ENCODE peak calls at places on chromosome 3, in six cellular contexts. K is testis, Y is BE2C, N is astrocyte of the spinal cord, D is body of pancreas, Z is neural progenitor cell. B is an unnamed sample.

GRCh38 chr3:37588761-37589160 is 272.9 kb upstream of the CTDSPL start:
- DNase-seq in Y (no peak), D (no peak), K (no peak), N (no peak), Z (no peak), B (no peak)

GRCh38 chr3:120773932-120774331 is 31.4 kb downstream of the GTF2E1 start:
- DNase-seq in D (no peak), Y (no peak), N (peak), Z (no peak), K (no peak), B (peak)

GRCh38 chr3:45055032-45055410 is 28.9 kb downstream of the CLEC3B start:
- DNase-seq in N (peak), Y (no peak), D (no peak), Z (no peak), K (no peak), B (peak)

GRCh38 chr3:123476967-123477750 is 28.3 kb upstream of the ADCY5 start:
- DNase-seq in D (no peak), K (no peak), Z (no peak), N (no peak), Y (no peak), B (no peak)

GRCh38 chr3:190001426-190001825 is 119.3 kb downstream of the P3H2 start:
- DNase-seq in Y (no peak), Z (peak), D (no peak), K (no peak), N (peak), B (no peak)

GRCh38 chr3:39361252-39361927 is 21.8 kb upstream of the SLC25A38 start:
- DNase-seq in Y (no peak), K (no peak), Z (no peak), D (no peak), N (no peak), B (no peak)

GRCh38 chr3:178159691-178160090 is 376.5 kb upstream of the KCNMB2 start:
- DNase-seq in D (no peak), K (no peak), N (no peak), Y (no peak), Z (peak), B (peak)

GRCh38 chr3:61236556-61236955 is 14.7 kb downstream of the FHIT start:
- DNase-seq in K (no peak), D (no peak), N (no peak), Y (no peak), Z (no peak), B (no peak)

GRCh38 chr3:123310741-123311140 is 109.0 kb downstream of the SEC22A start:
- DNase-seq in D (no peak), Y (no peak), K (no peak), N (no peak), Z (no peak), B (no peak)

GRCh38 chr3:156691920-156692319 is 17.5 kb downstream of the TIPARP start:
- DNase-seq in D (no peak), K (no peak), Y (no peak), Z (no peak), N (peak), B (peak)

GRCh38 chr3:41693799-41694198 is 268.1 kb downstream of the ULK4 start:
- DNase-seq in K (no peak), Z (no peak), Y (no peak), N (peak), D (no peak), B (no peak)

GRCh38 chr3:184234671-184235380 is 5.4 kb downstream of the VWA5B2 start:
- DNase-seq in K (no peak), Z (no peak), D (no peak), N (no peak), Y (no peak), B (no peak)

GRCh38 chr3:31561891-31562290 is 29.2 kb downstream of the STT3B start:
- DNase-seq in K (no peak), D (no peak), Y (no peak), N (no peak), Z (peak), B (no peak)

GRCh38 chr3:130423064-130423463 is 77.6 kb downstream of the COL6A5 start:
- DNase-seq in D (no peak), N (no peak), K (no peak), Y (no peak), Z (no peak), B (no peak)

GRCh38 chr3:159860727-159861126 is 127.9 kb upstream of the IL12A start:
- DNase-seq in Z (no peak), D (no peak), N (no peak), Y (peak), K (no peak), B (peak)

GRCh38 chr3:56878046-56878445 is 76.3 kb upstream of the ARHGEF3 start:
- DNase-seq in D (no peak), Y (no peak), N (peak), K (peak), Z (no peak), B (peak)

GRCh38 chr3:129665024-129665768 is 58.7 kb upstream of the PLXND1 start:
- DNase-seq in N (peak), Z (no peak), Y (no peak), D (no peak), K (no peak), B (peak)

GRCh38 chr3:112685956-112686355 is 45.0 kb upstream of the CCDC80 start:
- DNase-seq in N (no peak), Z (no peak), K (no peak), D (no peak), Y (no peak), B (no peak)

GRCh38 chr3:174125267-174125844 is 727.8 kb downstream of the NLGN1 start:
- DNase-seq in K (peak), Y (peak), D (no peak), N (peak), Z (peak), B (peak)

GRCh38 chr3:61299343-61299742 is 48.1 kb upstream of the FHIT start:
- DNase-seq in N (no peak), K (no peak), Z (no peak), D (no peak), Y (no peak), B (no peak)

GRCh38 chr3:9940746-9941145 is 7.1 kb downstream of the CRELD1 start:
- DNase-seq in N (no peak), Z (no peak), Y (no peak), D (no peak), K (no peak), B (no peak)

GRCh38 chr3:71752911-71753715 is 542 bp upstream of the GPR27 start:
- DNase-seq in N (no peak), K (peak), D (no peak), Z (peak), Y (no peak), B (no peak)

GRCh38 chr3:155714295-155714718 is 30.6 kb downstream of the PLCH1 start:
- DNase-seq in Y (no peak), K (no peak), Z (peak), N (no peak), D (peak), B (no peak)

GRCh38 chr3:132665230-132665629 is 5.1 kb downstream of the UBA5 start:
- DNase-seq in K (no peak), Y (no peak), Z (no peak), D (no peak), N (no peak), B (no peak)

GRCh38 chr3:156497326-156497725 is 57.6 kb downstream of the SSR3 start:
- DNase-seq in N (peak), Z (no peak), D (no peak), K (no peak), Y (no peak), B (no peak)

GRCh38 chr3:67864587-67865183 is 210.3 kb upstream of the SUCLG2 start:
- DNase-seq in D (peak), Y (no peak), N (no peak), K (no peak), Z (no peak), B (no peak)

GRCh38 chr3:67858492-67858891 is 204.1 kb upstream of the SUCLG2 start:
- DNase-seq in N (no peak), Z (no peak), Y (no peak), K (no peak), D (no peak), B (no peak)

DNA sequence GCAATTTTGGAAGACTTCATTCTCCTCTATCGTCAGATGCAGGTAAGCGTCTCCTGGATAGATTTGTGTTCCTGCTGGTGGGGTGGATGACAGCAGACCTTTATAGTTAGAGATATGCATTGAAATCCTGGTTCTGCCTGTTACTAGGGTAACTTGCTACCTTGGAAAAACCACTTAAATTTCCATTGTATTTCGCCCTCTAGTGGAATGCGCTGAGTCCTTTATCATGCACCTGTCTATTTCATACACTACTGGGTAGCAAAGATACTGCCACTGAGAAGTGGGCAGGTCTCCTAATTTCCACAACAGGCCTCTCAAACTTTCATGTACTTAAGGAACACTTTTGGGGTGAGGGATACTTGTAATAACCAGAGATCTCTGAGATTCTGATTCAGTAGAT is 209.5 kb upstream of the SUCLG2 start:
- DNase-seq in D (no peak), K (no peak), Y (no peak), Z (peak), N (peak), B (no peak)
- TF ChIP-seq CTCF in D (no peak), K (peak), Y (peak), Z (peak), N (peak), B (peak)

DNA sequence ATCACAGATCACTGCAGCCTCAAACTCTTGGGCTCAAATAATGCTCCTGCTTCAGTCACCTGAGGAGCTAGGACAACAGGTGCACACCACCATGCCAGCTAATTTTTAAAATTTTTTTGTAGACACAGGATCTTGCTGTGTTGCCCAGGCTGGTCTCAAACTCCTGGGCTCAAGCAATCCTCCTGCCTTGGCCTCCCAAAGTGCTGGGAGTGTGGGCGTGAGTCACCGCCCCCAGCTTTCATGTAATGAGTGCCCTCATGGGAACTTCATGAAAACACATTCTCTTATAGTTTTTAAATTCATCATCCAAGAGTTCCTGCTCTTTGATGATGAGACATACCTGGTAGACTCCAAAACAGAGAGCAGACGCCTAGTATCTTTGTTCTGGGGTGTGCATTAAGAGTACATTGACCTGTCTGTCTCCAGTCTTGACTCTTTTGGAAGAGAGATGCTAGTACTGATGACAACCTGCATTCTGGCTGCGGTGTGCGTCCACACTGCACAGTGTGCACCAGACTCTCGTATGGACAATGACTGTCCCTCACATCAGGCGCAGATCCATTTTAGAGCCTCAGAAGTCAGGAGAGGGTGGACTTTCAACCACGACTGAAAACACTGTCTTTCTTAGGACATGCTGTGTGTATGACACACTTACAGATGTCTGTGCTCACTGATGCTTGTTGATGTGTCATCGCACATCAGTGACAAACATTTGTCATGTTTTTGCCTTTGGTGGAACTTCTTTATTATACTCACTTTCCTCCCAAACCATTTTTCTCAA is 2.0 kb downstream of the NRROS start:
- DNase-seq in Z (no peak), Y (no peak), D (no peak), K (no peak), N (no peak), B (no peak)
- H3K4me3 ChIP-seq in Z (no peak), Y (no peak), D (no peak), K (peak), N (no peak), B (no peak)

DNA sequence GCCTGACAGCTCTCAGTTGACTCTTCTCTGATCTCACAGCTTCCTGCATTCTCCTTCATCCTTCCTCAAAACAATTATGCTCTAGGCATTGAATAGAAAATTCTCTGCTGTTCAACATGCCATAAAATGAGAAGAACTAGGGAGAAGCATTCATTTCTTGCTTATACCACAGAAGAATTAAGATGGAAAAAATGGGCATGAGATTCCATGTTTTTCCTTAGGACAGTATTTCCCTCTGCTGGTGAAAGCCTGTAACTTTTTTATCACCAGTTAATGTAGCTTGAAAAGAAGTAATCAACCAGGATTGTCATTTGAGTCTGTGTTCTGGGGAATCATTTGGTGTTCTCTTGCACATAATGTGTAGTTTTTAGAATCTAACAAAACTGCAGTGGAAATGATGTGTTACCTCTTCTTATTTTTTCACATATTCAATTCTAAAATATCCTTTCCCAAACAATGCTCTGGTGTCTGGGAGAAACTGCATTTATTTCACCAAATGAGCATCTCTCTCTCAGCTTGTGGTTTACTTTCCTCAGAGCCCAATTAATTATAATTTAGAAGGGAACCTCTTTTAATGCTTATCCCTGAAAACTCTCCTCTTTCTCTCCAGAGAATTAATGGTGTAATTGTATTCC is 92.8 kb upstream of the DCBLD2 start:
- DNase-seq in D (no peak), N (peak), K (no peak), Y (no peak), Z (peak), B (peak)
- TF ChIP-seq CTCF in D (peak), N (peak), K (peak), Y (peak), Z (peak), B (peak)

GRCh38 chr3:195147649-195148121 is 123.3 kb downstream of the XXYLT1 start:
- DNase-seq in D (peak), Y (no peak), Z (no peak), K (no peak), N (peak), B (peak)
- H3K4me3 ChIP-seq in D (no peak), Y (no peak), Z (no peak), K (no peak), N (no peak), B (no peak)

GRCh38 chr3:40518067-40518466 is 6.7 kb upstream of the ZNF621 start:
- DNase-seq in N (no peak), Y (no peak), D (peak), Z (no peak), K (no peak), B (no peak)
- TF ChIP-seq CTCF in N (no peak), Y (no peak), D (no peak), Z (no peak), K (no peak), B (no peak)

DNA sequence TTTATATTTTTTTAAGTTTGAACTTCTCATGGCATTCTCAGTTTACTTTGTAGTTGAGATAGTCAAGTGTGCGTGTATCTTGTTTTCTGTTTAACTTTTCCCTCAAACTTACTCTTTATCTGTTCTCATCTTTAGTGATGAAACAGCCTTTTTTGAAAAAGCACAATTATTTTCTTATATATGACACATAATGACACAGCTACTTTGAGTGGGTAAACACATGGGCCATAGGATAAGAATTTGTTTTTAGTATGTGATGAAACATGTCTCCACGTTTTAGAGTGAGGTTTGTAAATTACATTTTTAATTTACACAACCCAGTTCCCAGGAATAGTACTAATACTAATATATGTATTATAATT is 3.2 kb downstream of the DIPK2A start:
- DNase-seq in Z (no peak), Y (no peak), D (no peak), K (no peak), N (peak), B (peak)
- H3K4me3 ChIP-seq in Z (peak), Y (no peak), D (no peak), K (peak), N (peak), B (peak)

DNA sequence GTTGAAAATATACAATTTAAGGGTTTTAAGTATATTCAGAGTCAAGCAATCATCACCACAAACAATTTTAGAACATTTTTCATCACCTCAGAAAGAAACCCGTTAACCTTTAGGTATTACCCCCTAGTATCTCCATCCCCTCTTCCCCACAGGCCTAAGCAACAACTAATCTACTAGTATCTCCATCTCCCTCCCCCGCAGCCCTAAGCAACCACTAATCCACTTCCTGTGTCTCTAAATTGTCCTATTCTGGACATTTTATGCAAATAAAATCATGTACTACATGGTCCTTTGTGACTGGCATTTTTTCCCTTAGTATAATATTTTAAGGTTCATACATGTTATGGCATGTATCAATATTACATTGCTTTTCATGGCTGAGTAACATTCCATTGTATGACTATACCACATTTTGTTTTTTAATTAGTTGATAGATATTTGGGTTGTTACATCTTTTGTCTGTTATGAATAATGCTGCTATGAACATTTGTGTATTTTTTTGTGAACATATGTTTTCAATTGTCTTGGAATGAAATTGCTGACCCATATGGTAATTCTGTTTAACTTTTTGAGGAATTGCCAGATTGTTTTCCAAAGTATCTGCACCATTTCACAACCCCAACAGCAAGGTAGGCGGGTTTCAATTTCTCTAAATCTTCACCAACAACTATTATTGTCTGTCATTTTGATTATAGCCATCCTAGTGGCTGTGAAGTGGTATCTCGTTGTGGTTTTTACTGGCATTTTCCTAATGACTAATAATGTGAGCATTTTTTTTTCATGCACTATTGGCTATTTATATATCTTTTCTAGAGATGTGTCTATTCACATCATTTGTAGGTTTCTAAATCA is 215.6 kb upstream of the CD96 start:
- DNase-seq in Y (no peak), Z (no peak), D (no peak), K (no peak), N (peak), B (peak)
- TF ChIP-seq CTCF in Y (no peak), Z (no peak), D (no peak), K (no peak), N (no peak), B (no peak)